ENCODE peak calls at places on chromosomes 5 and 9, in ten cellular contexts. N, L, X, W, Q, R, A, F, J and T are unnamed samples.

GRCh38 chr5:42949348-42950090 is 90.6 kb downstream of the ANXA2R start:
- DNase-seq in N (peak), L (peak), X (peak), W (peak), Q (peak), R (peak), A (peak), F (peak), J (peak), T (peak)

GRCh38 chr9:100505564-100506159 is 32.7 kb downstream of the TMEFF1 start:
- DNase-seq in N (peak), L (peak), X (peak), W (peak), Q (peak), R (no peak), A (peak), F (peak), J (no peak), T (peak)

GRCh38 chr9:113223963-113224362 is 2.6 kb downstream of the SLC31A1 start:
- DNase-seq in N (peak), L (no peak), X (no peak), W (no peak), Q (no peak), R (peak), A (no peak), F (no peak), J (no peak), T (no peak)

GRCh38 chr9:81213456-81213855 is 475.9 kb downstream of the TLE1 start:
- DNase-seq in N (no peak), L (no peak), X (no peak), W (no peak), Q (no peak), R (no peak), A (no peak), F (no peak), J (no peak), T (no peak)

GRCh38 chr5:174793684-174794328 is 69.4 kb downstream of the MSX2 start:
- DNase-seq in N (peak), L (peak), X (peak), W (no peak), Q (peak), R (no peak), A (peak), F (peak), J (peak), T (peak)

GRCh38 chr9:93673844-93674334 is 97.5 kb downstream of the PHF2 start:
- DNase-seq in N (no peak), L (no peak), X (peak), W (no peak), Q (no peak), R (no peak), A (no peak), F (no peak), J (no peak), T (no peak)

GRCh38 chr9:129716091-129716490 is 36.8 kb downstream of the PTGES start:
- DNase-seq in N (peak), L (no peak), X (peak), W (no peak), Q (no peak), R (no peak), A (no peak), F (no peak), J (no peak), T (no peak)

GRCh38 chr5:97094579-97095317 is 47.7 kb downstream of the LIX1 start:
- DNase-seq in N (no peak), L (peak), X (no peak), W (no peak), Q (no peak), R (no peak), A (no peak), F (no peak), J (no peak), T (peak)

GRCh38 chr5:33890147-33890546 is 1.6 kb downstream of the ADAMTS12 start:
- DNase-seq in N (no peak), L (no peak), X (no peak), W (no peak), Q (no peak), R (no peak), A (no peak), F (no peak), J (no peak), T (no peak)

GRCh38 chr5:154365823-154366222 is 80.0 kb upstream of the SAP30L start:
- DNase-seq in N (peak), L (no peak), X (no peak), W (no peak), Q (no peak), R (no peak), A (no peak), F (no peak), J (no peak), T (no peak)

GRCh38 chr9:37769995-37770394 is 14.9 kb downstream of the EXOSC3 start:
- DNase-seq in N (no peak), L (no peak), X (no peak), W (no peak), Q (no peak), R (no peak), A (no peak), F (no peak), J (no peak), T (no peak)

GRCh38 chr5:106331415-106331814 is 1339.3 kb downstream of the EFNA5 start:
- DNase-seq in N (peak), L (no peak), X (no peak), W (peak), Q (no peak), R (peak), A (no peak), F (no peak), J (no peak), T (no peak)

GRCh38 chr5:101717729-101718128 is 578.4 kb downstream of the SLCO4C1 start:
- DNase-seq in N (no peak), L (no peak), X (no peak), W (no peak), Q (no peak), R (no peak), A (no peak), F (no peak), J (no peak), T (no peak)

GRCh38 chr9:76691761-76692313 is 72.4 kb upstream of the PCA3 start:
- DNase-seq in N (no peak), L (no peak), X (no peak), W (no peak), Q (no peak), R (no peak), A (no peak), F (no peak), J (no peak), T (no peak)

GRCh38 chr5:6435356-6435755 is 13.3 kb upstream of the UBE2QL1 start:
- DNase-seq in N (no peak), L (no peak), X (no peak), W (no peak), Q (no peak), R (no peak), A (no peak), F (no peak), J (no peak), T (no peak)

GRCh38 chr9:26789959-26790358 is 102.6 kb downstream of the CAAP1 start:
- DNase-seq in N (no peak), L (no peak), X (no peak), W (peak), Q (no peak), R (no peak), A (no peak), F (no peak), J (no peak), T (no peak)

GRCh38 chr5:52277101-52277500 is 510.6 kb upstream of the ITGA1 start:
- DNase-seq in N (no peak), L (no peak), X (no peak), W (no peak), Q (no peak), R (no peak), A (no peak), F (no peak), J (no peak), T (no peak)

GRCh38 chr9:84271004-84271886 is 69.3 kb downstream of the SLC28A3 start:
- DNase-seq in N (peak), L (peak), X (peak), W (no peak), Q (no peak), R (peak), A (no peak), F (peak), J (peak), T (peak)

GRCh38 chr9:130301483-130302286 is 36.1 kb downstream of the HMCN2 start:
- DNase-seq in N (peak), L (no peak), X (peak), W (no peak), Q (no peak), R (peak), A (no peak), F (no peak), J (no peak), T (no peak)

GRCh38 chr5:112772095-112772494 is 34.4 kb downstream of the APC start:
- DNase-seq in N (no peak), L (no peak), X (no peak), W (no peak), Q (no peak), R (no peak), A (no peak), F (no peak), J (no peak), T (no peak)

GRCh38 chr5:149389552-149390495 is 10.7 kb upstream of the IL17B start:
- DNase-seq in N (no peak), L (no peak), X (no peak), W (no peak), Q (no peak), R (no peak), A (no peak), F (no peak), J (no peak), T (no peak)

GRCh38 chr5:82174919-82175219 is 103.3 kb downstream of the RPS23 start:
- DNase-seq in N (no peak), L (no peak), X (no peak), W (no peak), Q (no peak), R (no peak), A (no peak), F (no peak), J (no peak), T (no peak)

GRCh38 chr9:38145526-38146053 is 76.6 kb upstream of the SHB start:
- DNase-seq in N (no peak), L (no peak), X (no peak), W (no peak), Q (no peak), R (no peak), A (no peak), F (no peak), J (no peak), T (no peak)

GRCh38 chr5:15105799-15106393 is 234.3 kb upstream of the ANKH start:
- DNase-seq in N (peak), L (peak), X (peak), W (peak), Q (peak), R (peak), A (peak), F (no peak), J (no peak), T (peak)

GRCh38 chr5:128155793-128156192 is 72.2 kb downstream of the SLC12A2 start:
- DNase-seq in N (no peak), L (no peak), X (no peak), W (no peak), Q (no peak), R (no peak), A (no peak), F (no peak), J (no peak), T (no peak)

GRCh38 chr9:134031783-134032182 is 6.5 kb downstream of the BRD3OS start:
- DNase-seq in N (no peak), L (no peak), X (no peak), W (no peak), Q (no peak), R (no peak), A (no peak), F (peak), J (peak), T (no peak)

GRCh38 chr9:71010258-71010657 is 111.2 kb downstream of the TRPM3 start:
- DNase-seq in N (no peak), L (no peak), X (no peak), W (no peak), Q (no peak), R (no peak), A (no peak), F (no peak), J (no peak), T (no peak)

GRCh38 chr9:124259273-124260078 is 1.7 kb downstream of the NEK6 start:
- DNase-seq in N (peak), L (no peak), X (peak), W (no peak), Q (no peak), R (peak), A (peak), F (peak), J (no peak), T (no peak)

GRCh38 chr5:178836628-178837027 is 23.1 kb upstream of the ZNF354B start:
- DNase-seq in N (no peak), L (no peak), X (no peak), W (no peak), Q (no peak), R (no peak), A (no peak), F (no peak), J (no peak), T (no peak)

GRCh38 chr5:37906416-37906815 is 66.6 kb upstream of the GDNF start:
- DNase-seq in N (no peak), L (no peak), X (no peak), W (no peak), Q (no peak), R (no peak), A (no peak), F (no peak), J (no peak), T (no peak)

GRCh38 chr9:20292002-20292401 is 330.3 kb downstream of the MLLT3 start:
- DNase-seq in N (peak), L (no peak), X (no peak), W (no peak), Q (no peak), R (no peak), A (no peak), F (no peak), J (no peak), T (no peak)

GRCh38 chr9:127417130-127418036 is 6.8 kb upstream of the ZNF79 start:
- DNase-seq in N (peak), L (no peak), X (no peak), W (peak), Q (no peak), R (peak), A (peak), F (no peak), J (no peak), T (no peak)

GRCh38 chr5:171207256-171207866 is 101.7 kb upstream of the TLX3 start:
- DNase-seq in N (peak), L (peak), X (no peak), W (peak), Q (peak), R (peak), A (peak), F (no peak), J (no peak), T (peak)
- TF ChIP-seq CTCF in N (peak), L (peak), X (peak), W (peak), Q (peak), R (peak), A (peak), F (peak), J (no peak), T (peak)

DNA sequence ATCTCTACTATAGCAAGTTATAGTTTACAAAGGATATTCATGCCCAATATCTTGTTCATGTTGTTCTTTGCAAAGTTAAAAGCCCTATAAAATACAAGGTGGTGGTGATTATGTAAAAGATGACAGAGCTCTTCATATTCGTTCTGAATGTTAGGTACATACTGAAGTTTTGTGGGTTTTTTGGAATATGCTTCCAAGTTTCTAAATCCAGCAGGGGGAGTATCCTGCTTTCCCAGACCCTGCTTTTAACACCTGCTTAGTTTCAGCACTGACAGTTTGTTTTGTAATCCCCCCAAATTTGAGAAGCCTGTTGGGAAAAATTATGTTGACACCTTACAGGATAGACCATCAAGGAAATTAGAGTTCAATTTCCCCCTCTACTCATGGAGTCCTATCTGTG is 438.3 kb downstream of the SH3GL2 start:
- DNase-seq in N (no peak), L (no peak), X (no peak), W (no peak), Q (no peak), R (no peak), A (no peak), F (no peak), J (no peak), T (no peak)
- TF ChIP-seq CTCF in N (no peak), L (no peak), X (no peak), W (peak), Q (no peak), R (no peak), A (no peak), F (no peak), J (no peak), T (no peak)

GRCh38 chr5:78605611-78606010 is 43.0 kb downstream of the LHFPL2 start:
- DNase-seq in N (no peak), L (no peak), X (no peak), W (peak), Q (no peak), R (no peak), A (no peak), F (no peak), J (no peak), T (no peak)
- TF ChIP-seq CTCF in N (no peak), L (no peak), X (no peak), W (no peak), Q (no peak), R (no peak), A (no peak), F (no peak), J (no peak), T (no peak)

GRCh38 chr9:117547321-117547720 is 132.5 kb upstream of the ASTN2 start:
- DNase-seq in N (no peak), L (no peak), X (no peak), W (no peak), Q (no peak), R (no peak), A (no peak), F (no peak), J (no peak), T (no peak)

GRCh38 chr9:117548556-117548955 is 133.7 kb upstream of the ASTN2 start:
- DNase-seq in N (no peak), L (no peak), X (no peak), W (no peak), Q (no peak), R (no peak), A (no peak), F (no peak), J (no peak), T (no peak)

GRCh38 chr9:117547904-117548303 is 133.0 kb upstream of the ASTN2 start:
- DNase-seq in N (no peak), L (no peak), X (no peak), W (no peak), Q (no peak), R (no peak), A (no peak), F (no peak), J (no peak), T (no peak)

GRCh38 chr9:117546894-117547293 is 132.0 kb upstream of the ASTN2 start:
- DNase-seq in N (no peak), L (peak), X (peak), W (no peak), Q (peak), R (no peak), A (no peak), F (no peak), J (no peak), T (no peak)

GRCh38 chr9:117545846-117546245 is 131.0 kb upstream of the ASTN2 start:
- DNase-seq in N (no peak), L (no peak), X (no peak), W (no peak), Q (no peak), R (no peak), A (no peak), F (no peak), J (no peak), T (no peak)
- TF ChIP-seq CTCF in N (no peak), L (no peak), X (no peak), W (peak), Q (no peak), R (no peak), A (no peak), F (no peak), J (no peak), T (no peak)